ENCODE peak calls at places on chromosomes 3 and 15, in seven cellular contexts. One of them, this sample, is unnamed.
A peak's percentile ranks its signal among the peaks of the same experiment; 100 is the strongest.

GRCh38 chr3:195556390-195556789 is 13.3 kb upstream of the PPP1R2 start:
- DNase-seq in mesendoderm: peak; percentile 70
- DNase-seq in GM23338: peak; percentile 77
- DNase-seq in neural progenitor cell: peak; percentile 44
- DNase-seq in astrocyte: no peak
- DNase-seq in HepG2: no peak
- DNase-seq in GM23248: peak; percentile 50
- DNase-seq in this sample: no peak

GRCh38 chr3:129708328-129708861 is 101.9 kb upstream of the PLXND1 start:
- DNase-seq in mesendoderm: no peak
- DNase-seq in GM23338: no peak
- DNase-seq in neural progenitor cell: no peak
- DNase-seq in astrocyte: no peak
- DNase-seq in HepG2: no peak
- DNase-seq in GM23248: no peak
- DNase-seq in this sample: no peak

GRCh38 chr3:159782724-159783421 is 205.8 kb upstream of the IL12A start:
- DNase-seq in mesendoderm: no peak
- DNase-seq in GM23338: no peak
- DNase-seq in neural progenitor cell: no peak
- DNase-seq in astrocyte: no peak
- DNase-seq in HepG2: peak; percentile 82
- DNase-seq in GM23248: no peak
- DNase-seq in this sample: no peak

GRCh38 chr3:134378818-134379217 is 4.6 kb upstream of the AMOTL2 start:
- DNase-seq in mesendoderm: no peak
- DNase-seq in GM23338: no peak
- DNase-seq in neural progenitor cell: no peak
- DNase-seq in astrocyte: no peak
- DNase-seq in HepG2: no peak
- DNase-seq in GM23248: no peak
- DNase-seq in this sample: peak; percentile 54

GRCh38 chr3:5057857-5058324 is 64.2 kb upstream of the ARL8B start:
- DNase-seq in mesendoderm: peak; percentile 75
- DNase-seq in GM23338: peak; percentile 62
- DNase-seq in neural progenitor cell: peak; percentile 68
- DNase-seq in astrocyte: peak; percentile 84
- DNase-seq in HepG2: peak; percentile 60
- DNase-seq in GM23248: peak; percentile 93
- DNase-seq in this sample: peak; percentile 74

GRCh38 chr3:105828703-105829102 is 40.1 kb downstream of the CBLB start:
- DNase-seq in mesendoderm: no peak
- DNase-seq in GM23338: no peak
- DNase-seq in neural progenitor cell: no peak
- DNase-seq in astrocyte: no peak
- DNase-seq in HepG2: no peak
- DNase-seq in GM23248: no peak
- DNase-seq in this sample: no peak

GRCh38 chr15:69792823-69793222 is 304.9 kb downstream of the TLE3 start:
- DNase-seq in mesendoderm: no peak
- DNase-seq in GM23338: no peak
- DNase-seq in neural progenitor cell: no peak
- DNase-seq in astrocyte: no peak
- DNase-seq in HepG2: no peak
- DNase-seq in GM23248: no peak
- DNase-seq in this sample: no peak

GRCh38 chr15:45378149-45378912 is at the start of gene GATM:
- DNase-seq in mesendoderm: peak; percentile 90
- DNase-seq in GM23338: peak; percentile 88
- DNase-seq in neural progenitor cell: peak; percentile 90
- DNase-seq in astrocyte: peak; percentile 76
- DNase-seq in HepG2: no peak
- DNase-seq in GM23248: peak; percentile 94
- DNase-seq in this sample: peak; percentile 72

GRCh38 chr3:23019596-23020300 is 183.4 kb upstream of the UBE2E2 start:
- DNase-seq in mesendoderm: peak; percentile 44
- DNase-seq in GM23338: no peak
- DNase-seq in neural progenitor cell: no peak
- DNase-seq in astrocyte: peak; percentile 44
- DNase-seq in HepG2: no peak
- DNase-seq in GM23248: no peak
- DNase-seq in this sample: peak; percentile 70

GRCh38 chr15:89998141-89998661 is 2.9 kb upstream of the ZNF710 start:
- DNase-seq in mesendoderm: peak; percentile 55
- DNase-seq in GM23338: no peak
- DNase-seq in neural progenitor cell: no peak
- DNase-seq in astrocyte: peak; percentile 51
- DNase-seq in HepG2: peak; percentile 69
- DNase-seq in GM23248: peak; percentile 81
- DNase-seq in this sample: peak; percentile 58

GRCh38 chr3:43770426-43771103 is 79.8 kb downstream of the ABHD5 start:
- DNase-seq in mesendoderm: no peak
- DNase-seq in GM23338: no peak
- DNase-seq in neural progenitor cell: no peak
- DNase-seq in astrocyte: peak; percentile 37
- DNase-seq in HepG2: no peak
- DNase-seq in GM23248: peak; percentile 78
- DNase-seq in this sample: peak; percentile 87

GRCh38 chr15:48710952-48711495 is 65.5 kb upstream of the FBN1 start:
- DNase-seq in mesendoderm: peak; percentile 95
- DNase-seq in GM23338: peak; percentile 9
- DNase-seq in neural progenitor cell: peak; percentile 6
- DNase-seq in astrocyte: peak; percentile 18
- DNase-seq in HepG2: no peak
- DNase-seq in GM23248: no peak
- DNase-seq in this sample: no peak

GRCh38 chr3:40437893-40438292 is 19.2 kb upstream of the RPL14 start:
- DNase-seq in mesendoderm: no peak
- DNase-seq in GM23338: peak; percentile 43
- DNase-seq in neural progenitor cell: no peak
- DNase-seq in astrocyte: no peak
- DNase-seq in HepG2: no peak
- DNase-seq in GM23248: peak; percentile 17
- DNase-seq in this sample: no peak

GRCh38 chr15:90903733-90904536 is 833 bp downstream of the MAN2A2 start:
- DNase-seq in mesendoderm: peak; percentile 82
- DNase-seq in GM23338: peak; percentile 79
- DNase-seq in neural progenitor cell: peak; percentile 58
- DNase-seq in astrocyte: no peak
- DNase-seq in HepG2: peak; percentile 64
- DNase-seq in GM23248: no peak
- DNase-seq in this sample: no peak

GRCh38 chr3:15804553-15805095 is 6.8 kb upstream of the ANKRD28 start:
- DNase-seq in mesendoderm: no peak
- DNase-seq in GM23338: peak; percentile 21
- DNase-seq in neural progenitor cell: no peak
- DNase-seq in astrocyte: peak; percentile 60
- DNase-seq in HepG2: no peak
- DNase-seq in GM23248: no peak
- DNase-seq in this sample: no peak

GRCh38 chr15:99925661-99926461 is 192.6 kb upstream of the LYSMD4 start:
- DNase-seq in mesendoderm: peak; percentile 71
- DNase-seq in GM23338: peak; percentile 65
- DNase-seq in neural progenitor cell: peak; percentile 54
- DNase-seq in astrocyte: peak; percentile 4
- DNase-seq in HepG2: no peak
- DNase-seq in GM23248: peak; percentile 29
- DNase-seq in this sample: no peak

GRCh38 chr3:77468408-77469045 is 428.6 kb downstream of the ROBO2 start:
- DNase-seq in mesendoderm: no peak
- DNase-seq in GM23338: no peak
- DNase-seq in neural progenitor cell: no peak
- DNase-seq in astrocyte: no peak
- DNase-seq in HepG2: no peak
- DNase-seq in GM23248: no peak
- DNase-seq in this sample: no peak

GRCh38 chr3:72630614-72631344 is 217.5 kb downstream of the SHQ1 start:
- DNase-seq in mesendoderm: no peak
- DNase-seq in GM23338: no peak
- DNase-seq in neural progenitor cell: no peak
- DNase-seq in astrocyte: no peak
- DNase-seq in HepG2: no peak
- DNase-seq in GM23248: no peak
- DNase-seq in this sample: no peak

GRCh38 chr3:195764961-195765706 is 44.4 kb downstream of the MUC20 start:
- DNase-seq in mesendoderm: no peak
- DNase-seq in GM23338: no peak
- DNase-seq in neural progenitor cell: no peak
- DNase-seq in astrocyte: no peak
- DNase-seq in HepG2: no peak
- DNase-seq in GM23248: no peak
- DNase-seq in this sample: peak; percentile 28

GRCh38 chr3:10357592-10358308 is 36.8 kb upstream of the SEC13 start:
- DNase-seq in mesendoderm: peak; percentile 16
- DNase-seq in GM23338: no peak
- DNase-seq in neural progenitor cell: no peak
- DNase-seq in astrocyte: peak; percentile 83
- DNase-seq in HepG2: no peak
- DNase-seq in GM23248: peak; percentile 97
- DNase-seq in this sample: no peak

GRCh38 chr15:70379938-70380337 is 282.2 kb upstream of the TLE3 start:
- DNase-seq in mesendoderm: no peak
- DNase-seq in GM23338: no peak
- DNase-seq in neural progenitor cell: no peak
- DNase-seq in astrocyte: no peak
- DNase-seq in HepG2: no peak
- DNase-seq in GM23248: no peak
- DNase-seq in this sample: no peak

GRCh38 chr3:119294402-119294888 is 262 bp downstream of the ARHGAP31 start:
- DNase-seq in mesendoderm: no peak
- DNase-seq in GM23338: no peak
- DNase-seq in neural progenitor cell: peak; percentile 51
- DNase-seq in astrocyte: no peak
- DNase-seq in HepG2: no peak
- DNase-seq in GM23248: peak; percentile 67
- DNase-seq in this sample: peak; percentile 50

GRCh38 chr3:155481089-155481488 is 187.6 kb upstream of the STRIT1 start:
- DNase-seq in mesendoderm: no peak
- DNase-seq in GM23338: no peak
- DNase-seq in neural progenitor cell: no peak
- DNase-seq in astrocyte: no peak
- DNase-seq in HepG2: no peak
- DNase-seq in GM23248: no peak
- DNase-seq in this sample: no peak
- H3K79me2 ChIP-seq in mesendoderm: no peaks in the 10 kb centered on the region
- H3K79me2 ChIP-seq in GM23338: no peaks in the 10 kb centered on the region
- H3K79me2 ChIP-seq in neural progenitor cell: no peaks in the 10 kb centered on the region
- H3K79me2 ChIP-seq in astrocyte: no peaks in the 10 kb centered on the region
- H3K79me2 ChIP-seq in HepG2: no peaks in the 10 kb centered on the region
- H3K79me2 ChIP-seq in GM23248: no peaks in the 10 kb centered on the region
- H3K79me2 ChIP-seq in this sample: no peaks in the 10 kb centered on the region

GRCh38 chr3:184570501-184570900 is 8.9 kb downstream of the EPHB3 start:
- DNase-seq in mesendoderm: peak; percentile 81
- DNase-seq in GM23338: no peak
- DNase-seq in neural progenitor cell: peak; percentile 92
- DNase-seq in astrocyte: no peak
- DNase-seq in HepG2: no peak
- DNase-seq in GM23248: no peak
- DNase-seq in this sample: no peak

GRCh38 chr3:184568918-184569829 is 7.6 kb downstream of the EPHB3 start:
- DNase-seq in mesendoderm: peak; percentile 91
- DNase-seq in GM23338: peak; percentile 85
- DNase-seq in neural progenitor cell: peak; percentile 72
- DNase-seq in astrocyte: peak; percentile 96
- DNase-seq in HepG2: no peak
- DNase-seq in GM23248: peak; percentile 97
- DNase-seq in this sample: no peak

GRCh38 chr3:184571750-184572377 is 10.3 kb downstream of the EPHB3 start:
- DNase-seq in mesendoderm: no peak
- DNase-seq in GM23338: no peak
- DNase-seq in neural progenitor cell: no peak
- DNase-seq in astrocyte: no peak
- DNase-seq in HepG2: no peak
- DNase-seq in GM23248: no peak
- DNase-seq in this sample: no peak

GRCh38 chr3:184568591-184568917 is 7.0 kb downstream of the EPHB3 start:
- DNase-seq in mesendoderm: no peak
- DNase-seq in GM23338: no peak
- DNase-seq in neural progenitor cell: no peak
- DNase-seq in astrocyte: no peak
- DNase-seq in HepG2: no peak
- DNase-seq in GM23248: no peak
- DNase-seq in this sample: no peak

GRCh38 chr3:184570035-184570434 is 8.4 kb downstream of the EPHB3 start:
- DNase-seq in mesendoderm: no peak
- DNase-seq in GM23338: no peak
- DNase-seq in neural progenitor cell: no peak
- DNase-seq in astrocyte: no peak
- DNase-seq in HepG2: no peak
- DNase-seq in GM23248: no peak
- DNase-seq in this sample: no peak
- H3K79me2 ChIP-seq in mesendoderm: peaks cover 48% of the 10 kb centered on the region
- H3K79me2 ChIP-seq in GM23338: no peaks in the 10 kb centered on the region
- H3K79me2 ChIP-seq in neural progenitor cell: no peaks in the 10 kb centered on the region
- H3K79me2 ChIP-seq in astrocyte: no peaks in the 10 kb centered on the region
- H3K79me2 ChIP-seq in HepG2: no peaks in the 10 kb centered on the region
- H3K79me2 ChIP-seq in GM23248: no peaks in the 10 kb centered on the region
- H3K79me2 ChIP-seq in this sample: no peaks in the 10 kb centered on the region

GRCh38 chr3:45571969-45572368 is 22.6 kb upstream of the LIMD1 start:
- DNase-seq in mesendoderm: peak; percentile 48
- DNase-seq in GM23338: no peak
- DNase-seq in neural progenitor cell: no peak
- DNase-seq in astrocyte: no peak
- DNase-seq in HepG2: no peak
- DNase-seq in GM23248: no peak
- DNase-seq in this sample: no peak
- H3K79me2 ChIP-seq in mesendoderm: no peaks in the 10 kb centered on the region
- H3K79me2 ChIP-seq in GM23338: no peaks in the 10 kb centered on the region
- H3K79me2 ChIP-seq in neural progenitor cell: no peaks in the 10 kb centered on the region
- H3K79me2 ChIP-seq in astrocyte: no peaks in the 10 kb centered on the region
- H3K79me2 ChIP-seq in HepG2: no peaks in the 10 kb centered on the region
- H3K79me2 ChIP-seq in GM23248: no peaks in the 10 kb centered on the region
- H3K79me2 ChIP-seq in this sample: no peaks in the 10 kb centered on the region

GRCh38 chr3:51619983-51620382 is 51.1 kb upstream of the TEX264 start:
- DNase-seq in mesendoderm: no peak
- DNase-seq in GM23338: no peak
- DNase-seq in neural progenitor cell: no peak
- DNase-seq in astrocyte: no peak
- DNase-seq in HepG2: no peak
- DNase-seq in GM23248: no peak
- DNase-seq in this sample: no peak

GRCh38 chr3:51622402-51622801 is 48.6 kb upstream of the TEX264 start:
- DNase-seq in mesendoderm: no peak
- DNase-seq in GM23338: no peak
- DNase-seq in neural progenitor cell: no peak
- DNase-seq in astrocyte: peak; percentile 10
- DNase-seq in HepG2: no peak
- DNase-seq in GM23248: peak; percentile 78
- DNase-seq in this sample: no peak

GRCh38 chr3:51620543-51620942 is 50.5 kb upstream of the TEX264 start:
- DNase-seq in mesendoderm: no peak
- DNase-seq in GM23338: no peak
- DNase-seq in neural progenitor cell: no peak
- DNase-seq in astrocyte: peak; percentile 56
- DNase-seq in HepG2: peak; percentile 25
- DNase-seq in GM23248: peak; percentile 53
- DNase-seq in this sample: no peak

GRCh38 chr3:51621091-51621892 is 49.8 kb upstream of the TEX264 start:
- DNase-seq in mesendoderm: peak; percentile 5
- DNase-seq in GM23338: no peak
- DNase-seq in neural progenitor cell: no peak
- DNase-seq in astrocyte: no peak
- DNase-seq in HepG2: peak; percentile 70
- DNase-seq in GM23248: peak; percentile 45
- DNase-seq in this sample: no peak

GRCh38 chr3:51622868-51623267 is 48.2 kb upstream of the TEX264 start:
- DNase-seq in mesendoderm: no peak
- DNase-seq in GM23338: no peak
- DNase-seq in neural progenitor cell: no peak
- DNase-seq in astrocyte: peak; percentile 14
- DNase-seq in HepG2: no peak
- DNase-seq in GM23248: peak; percentile 52
- DNase-seq in this sample: no peak
- H3K79me2 ChIP-seq in mesendoderm: peaks cover 2% of the 10 kb centered on the region
- H3K79me2 ChIP-seq in GM23338: peaks cover 47% of the 10 kb centered on the region
- H3K79me2 ChIP-seq in neural progenitor cell: peaks cover 42% of the 10 kb centered on the region
- H3K79me2 ChIP-seq in astrocyte: peaks cover 65% of the 10 kb centered on the region
- H3K79me2 ChIP-seq in HepG2: peaks cover 14% of the 10 kb centered on the region
- H3K79me2 ChIP-seq in GM23248: peaks cover 71% of the 10 kb centered on the region
- H3K79me2 ChIP-seq in this sample: no peaks in the 10 kb centered on the region